ENCODE peak calls at places on chromosome X, in seven cellular contexts. T, Q, G, R, S, D and W are unnamed samples.

GRCh38 chrX:7068939-7069367 is 78.6 kb upstream of the STS start:
- DNase-seq in D (no peak), Q (peak; percentile 79), G (peak; percentile 13), T (peak; percentile 56), S (no peak), R (no peak), W (no peak)

GRCh38 chrX:10900585-10901289 is 210.4 kb upstream of the HCCS start:
- DNase-seq in Q (no peak), S (no peak), D (peak; percentile 58), G (peak; percentile 40), R (no peak), T (peak; percentile 53), W (no peak)

GRCh38 chrX:128518508-128518907 is 466.3 kb upstream of the ACTRT1 start:
- DNase-seq in G (no peak), T (peak; percentile 44), R (no peak), Q (peak; percentile 49), D (peak; percentile 1), S (no peak), W (no peak)

GRCh38 chrX:13898084-13898483 is 81.2 kb upstream of the GPM6B start:
- DNase-seq in S (no peak), D (peak; percentile 22), R (peak; percentile 6), T (peak; percentile 45), G (peak; percentile 58), Q (peak; percentile 64), W (no peak)

GRCh38 chrX:53859890-53860289 is 173.4 kb upstream of the HUWE1 start:
- DNase-seq in D (no peak), Q (no peak), S (no peak), G (no peak), T (no peak), R (no peak), W (no peak)

GRCh38 chrX:123184199-123184857 is at the start of gene GRIA3:
- DNase-seq in R (no peak), S (peak; percentile 20), Q (peak; percentile 61), D (no peak), G (no peak), T (peak; percentile 36), W (no peak)

GRCh38 chrX:103941201-103941975 is 21.0 kb upstream of the TMSB15B start:
- DNase-seq in Q (no peak), T (peak; percentile 63), G (peak; percentile 60), D (peak; percentile 32), S (no peak), R (no peak), W (no peak)

GRCh38 chrX:30941898-30942297 is 52.8 kb upstream of the TAB3 start:
- DNase-seq in Q (no peak), D (no peak), T (peak; percentile 27), R (no peak), S (no peak), G (no peak), W (no peak)

GRCh38 chrX:11406109-11406755 is 113.0 kb downstream of the AMELX start:
- DNase-seq in R (no peak), Q (no peak), T (no peak), D (peak; percentile 76), G (peak; percentile 40), S (no peak), W (no peak)

GRCh38 chrX:3177851-3178250 is 136.6 kb downstream of the ARSF start:
- DNase-seq in R (no peak), D (peak; percentile 40), T (peak; percentile 54), G (peak; percentile 16), Q (no peak), S (no peak), W (no peak)

GRCh38 chrX:97806238-97806637 is 922.5 kb downstream of the RPA4 start:
- DNase-seq in R (no peak), D (peak; percentile 75), T (peak; percentile 0), S (no peak), Q (no peak), G (no peak), W (no peak)

GRCh38 chrX:17706676-17707075 is 30.6 kb upstream of the SCML1 start:
- DNase-seq in T (peak; percentile 85), D (peak; percentile 83), S (no peak), G (peak; percentile 45), R (no peak), Q (no peak), W (no peak)

GRCh38 chrX:103999234-103999633 is 14.3 kb downstream of the H2BW1 start:
- DNase-seq in T (no peak), D (no peak), S (no peak), R (no peak), G (no peak), Q (no peak), W (no peak)

GRCh38 chrX:136745215-136746173 is 35.2 kb downstream of the ARHGEF6 start:
- DNase-seq in R (no peak), D (no peak), G (no peak), S (no peak), T (no peak), Q (no peak), W (no peak)

GRCh38 chrX:9372866-9373265 is 92.0 kb upstream of the TBL1X start:
- DNase-seq in R (no peak), T (no peak), G (no peak), Q (no peak), S (no peak), D (no peak), W (no peak)

GRCh38 chrX:13101439-13102139 is 57.2 kb upstream of the FAM9C start:
- DNase-seq in G (peak; percentile 84), D (peak; percentile 86), R (peak; percentile 66), T (peak; percentile 93), S (no peak), Q (no peak), W (peak; percentile 42)

GRCh38 chrX:108139303-108139702 is 47.7 kb downstream of the ATG4A start:
- DNase-seq in D (no peak), Q (peak; percentile 55), R (no peak), T (peak; percentile 10), G (no peak), S (no peak), W (no peak)

GRCh38 chrX:134545524-134545923 is 85.6 kb downstream of the HPRT1 start:
- DNase-seq in S (no peak), D (no peak), R (no peak), Q (peak; percentile 60), G (peak; percentile 46), T (no peak), W (no peak)

GRCh38 chrX:25851141-25851540 is 287.0 kb upstream of the MAGEB18 start:
- DNase-seq in D (no peak), S (no peak), R (no peak), G (no peak), Q (no peak), T (no peak), W (no peak)

GRCh38 chrX:137195991-137196390 is 162.2 kb upstream of the GPR101 start:
- DNase-seq in R (no peak), S (no peak), G (peak; percentile 0), T (peak; percentile 8), D (no peak), Q (no peak), W (no peak)

GRCh38 chrX:153794897-153795816 is 689 bp downstream of the SSR4 start:
- DNase-seq in D (no peak), R (no peak), G (peak; percentile 13), T (peak; percentile 11), Q (no peak), S (no peak), W (no peak)

GRCh38 chrX:153793291-153793690 is 884 bp downstream of the IDH3G start:
- DNase-seq in D (no peak), T (no peak), R (no peak), Q (no peak), G (peak; percentile 5), S (no peak), W (no peak)

GRCh38 chrX:153791104-153791852 is 2.9 kb downstream of the IDH3G start:
- DNase-seq in G (no peak), Q (no peak), T (no peak), S (no peak), D (no peak), R (no peak), W (no peak)

GRCh38 chrX:153792368-153792767 is 1.8 kb downstream of the IDH3G start:
- DNase-seq in G (no peak), D (no peak), R (no peak), T (no peak), S (no peak), Q (no peak), W (no peak)

DNA sequence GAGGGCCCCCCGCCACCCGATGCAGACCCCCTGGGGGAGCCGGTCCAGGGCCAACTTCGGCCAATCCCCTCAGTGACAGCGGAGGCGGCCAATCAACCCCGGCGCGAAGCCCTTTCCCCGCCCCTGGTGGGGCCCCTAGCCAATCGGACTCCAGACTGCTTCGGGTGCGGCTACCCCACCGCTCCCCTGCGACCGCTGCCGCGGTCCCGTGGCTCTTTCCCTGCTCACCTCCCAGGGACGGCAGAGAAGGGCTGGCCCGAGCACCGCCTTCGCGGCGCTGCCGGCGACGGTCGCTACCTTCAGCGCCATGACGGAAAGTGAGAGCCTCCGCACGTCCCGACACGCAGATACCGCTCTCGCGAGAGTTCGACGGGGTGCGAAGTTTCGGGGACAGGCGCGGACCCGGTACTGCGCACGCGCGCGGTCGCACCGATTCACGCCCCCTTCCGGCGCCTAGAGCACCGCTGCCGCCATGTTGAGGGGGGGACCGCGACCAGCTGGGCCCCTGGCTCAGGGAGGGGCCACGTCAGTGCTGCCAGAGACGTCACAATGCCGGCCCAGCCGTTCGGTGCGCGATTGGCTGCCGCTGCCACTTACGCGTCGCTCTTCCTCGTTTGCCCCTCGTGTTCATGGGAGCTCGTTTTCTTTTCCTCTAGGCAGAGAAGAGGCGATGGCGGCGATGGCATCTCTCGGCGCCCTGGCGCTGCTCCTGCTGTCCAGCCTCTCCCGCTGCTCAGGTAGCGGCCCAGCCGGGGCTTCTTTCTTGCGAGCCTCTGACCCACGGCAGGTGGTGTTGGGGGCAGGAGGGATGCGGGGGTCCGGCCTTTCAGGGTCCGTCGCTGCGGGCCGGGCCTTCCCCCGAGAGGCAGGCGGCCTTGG is at the start of the genes IDH3G and SSR4:
- DNase-seq in R (peak; percentile 58), T (peak; percentile 93), S (peak; percentile 97), D (peak; percentile 93), G (peak; percentile 97), Q (peak; percentile 95), W (peak; percentile 90)
- TF ChIP-seq CTCF in R (no peak), T (no peak), S (no peak), D (peak; percentile 28), G (no peak), Q (peak; percentile 21), W (no peak)

GRCh38 chrX:73215263-73215662 is 612 bp upstream of the NAP1L2 start:
- DNase-seq in Q (no peak), G (no peak), R (no peak), D (no peak), S (no peak), T (no peak), W (no peak)
- H3K4me3 ChIP-seq in Q (peak overlapping the region; percentile 86), G (peak overlapping the region; percentile 57), R (no peak overlapping the region), D (no peak overlapping the region), S (peak overlapping the region; percentile 70), T (peak overlapping the region; percentile 47), W (peak overlapping the region; percentile 55)

DNA sequence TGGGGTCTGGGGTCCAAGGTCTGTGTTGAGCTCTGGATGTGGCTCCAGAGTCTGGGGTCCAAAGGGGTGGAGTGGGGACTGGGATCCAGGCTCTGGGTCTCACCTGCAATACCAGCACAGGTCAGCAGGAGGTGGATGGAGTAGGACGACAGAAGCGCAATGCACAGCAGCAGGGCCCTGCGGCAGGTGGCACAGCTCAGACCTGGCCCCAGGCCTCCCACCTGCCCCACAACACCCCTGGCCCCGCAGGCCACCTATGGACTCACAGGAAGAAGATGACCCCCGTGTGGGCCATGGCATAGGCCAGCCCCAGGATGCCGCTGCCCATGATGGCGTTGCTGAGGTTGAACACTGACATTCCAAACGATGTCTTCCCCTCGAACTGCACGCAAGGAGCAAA is 3.4 kb downstream of the SLC38A5 start:
- DNase-seq in D (no peak), G (no peak), S (no peak), R (no peak), T (no peak), Q (peak; percentile 63), W (no peak)
- TF ChIP-seq CTCF in D (no peak), G (peak; percentile 20), S (peak; percentile 35), R (peak; percentile 25), T (no peak), Q (peak; percentile 57), W (no peak)

GRCh38 chrX:118603981-118604380 is 108.4 kb downstream of the DOCK11 start:
- DNase-seq in Q (peak; percentile 79), G (peak; percentile 76), S (peak; percentile 30), R (peak; percentile 27), T (peak; percentile 44), D (peak; percentile 61), W (peak; percentile 29)
- H3K4me3 ChIP-seq in Q (no peak overlapping the region), G (no peak overlapping the region), S (no peak overlapping the region), R (no peak overlapping the region), T (no peak overlapping the region), D (no peak overlapping the region), W (no peak overlapping the region)